ENCODE peak calls at places on chromosomes 2 and 18, in nine cellular contexts. I is coronary artery; N is CD4-positive, alpha-beta T cell; P is right lobe of liver; V is left ventricle myocardium inferior; M is CD8-positive, alpha-beta T cell; O is WERI-Rb-1; G is H9; S is uterus. L is an unnamed sample.

GRCh38 chr2:69915050-69915945 is at the start of gene MXD1:
- DNase-seq in I (no peak), N (no peak), P (peak; percentile 62), V (peak; percentile 23), M (no peak), O (peak; percentile 25), G (peak; percentile 38), S (no peak), L (peak; percentile 66)

GRCh38 chr2:86297382-86298147 is 39.9 kb downstream of the REEP1 start:
- DNase-seq in I (no peak), N (no peak), P (no peak), V (no peak), M (no peak), O (peak; percentile 42), G (peak; percentile 44), S (no peak), L (no peak)

GRCh38 chr2:152627010-152627957 is 90.0 kb downstream of the PRPF40A start:
- DNase-seq in I (no peak), N (no peak), P (no peak), V (no peak), M (no peak), O (no peak), G (no peak), S (no peak), L (no peak)

GRCh38 chr18:57846258-57846657 is 43.1 kb upstream of the ATP8B1 start:
- DNase-seq in I (no peak), N (no peak), P (no peak), V (no peak), M (no peak), O (no peak), G (no peak), S (no peak), L (no peak)

GRCh38 chr2:239392688-239393400 is 8.0 kb downstream of the HDAC4 start:
- DNase-seq in I (no peak), N (no peak), P (peak; percentile 44), V (no peak), M (no peak), O (no peak), G (no peak), S (no peak), L (no peak)

GRCh38 chr2:198762456-198762855 is 695.3 kb downstream of the SATB2 start:
- DNase-seq in I (no peak), N (no peak), P (no peak), V (no peak), M (no peak), O (no peak), G (no peak), S (no peak), L (no peak)

GRCh38 chr2:31434911-31435310 is 20.4 kb upstream of the XDH start:
- DNase-seq in I (no peak), N (no peak), P (no peak), V (no peak), M (no peak), O (no peak), G (no peak), S (no peak), L (no peak)

GRCh38 chr2:8119782-8120551 is 561.9 kb upstream of the ID2 start:
- DNase-seq in I (no peak), N (no peak), P (peak; percentile 76), V (no peak), M (no peak), O (no peak), G (no peak), S (no peak), L (no peak)

GRCh38 chr2:51028829-51029228 is 3.1 kb downstream of the NRXN1 start:
- DNase-seq in I (no peak), N (no peak), P (no peak), V (no peak), M (no peak), O (no peak), G (no peak), S (no peak), L (no peak)

GRCh38 chr2:128640166-128640846 is 321.6 kb upstream of the HS6ST1 start:
- DNase-seq in I (peak; percentile 55), N (no peak), P (peak; percentile 20), V (no peak), M (no peak), O (no peak), G (no peak), S (no peak), L (no peak)

GRCh38 chr2:23619941-23620340 is 235.0 kb downstream of the KLHL29 start:
- DNase-seq in I (no peak), N (no peak), P (no peak), V (no peak), M (no peak), O (no peak), G (no peak), S (no peak), L (no peak)

GRCh38 chr2:26840937-26841610 is 6.9 kb upstream of the DPYSL5 start:
- DNase-seq in I (no peak), N (no peak), P (no peak), V (no peak), M (no peak), O (peak; percentile 52), G (no peak), S (no peak), L (no peak)

GRCh38 chr2:75560768-75561565 is at the start of gene EVA1A:
- DNase-seq in I (no peak), N (no peak), P (peak; percentile 80), V (peak; percentile 24), M (no peak), O (peak; percentile 34), G (peak; percentile 83), S (peak; percentile 42), L (no peak)

GRCh38 chr18:62751977-62752376 is 36.6 kb downstream of the PHLPP1 start:
- DNase-seq in I (no peak), N (no peak), P (no peak), V (no peak), M (no peak), O (no peak), G (no peak), S (no peak), L (no peak)

GRCh38 chr2:55482186-55482945 is 37.2 kb upstream of the CFAP36 start:
- DNase-seq in I (no peak), N (no peak), P (no peak), V (no peak), M (no peak), O (peak; percentile 27), G (no peak), S (no peak), L (no peak)

GRCh38 chr2:109369671-109370191 is 240.7 kb downstream of the SH3RF3 start:
- DNase-seq in I (peak; percentile 58), N (no peak), P (peak; percentile 20), V (no peak), M (no peak), O (no peak), G (peak; percentile 26), S (peak; percentile 9), L (no peak)

DNA sequence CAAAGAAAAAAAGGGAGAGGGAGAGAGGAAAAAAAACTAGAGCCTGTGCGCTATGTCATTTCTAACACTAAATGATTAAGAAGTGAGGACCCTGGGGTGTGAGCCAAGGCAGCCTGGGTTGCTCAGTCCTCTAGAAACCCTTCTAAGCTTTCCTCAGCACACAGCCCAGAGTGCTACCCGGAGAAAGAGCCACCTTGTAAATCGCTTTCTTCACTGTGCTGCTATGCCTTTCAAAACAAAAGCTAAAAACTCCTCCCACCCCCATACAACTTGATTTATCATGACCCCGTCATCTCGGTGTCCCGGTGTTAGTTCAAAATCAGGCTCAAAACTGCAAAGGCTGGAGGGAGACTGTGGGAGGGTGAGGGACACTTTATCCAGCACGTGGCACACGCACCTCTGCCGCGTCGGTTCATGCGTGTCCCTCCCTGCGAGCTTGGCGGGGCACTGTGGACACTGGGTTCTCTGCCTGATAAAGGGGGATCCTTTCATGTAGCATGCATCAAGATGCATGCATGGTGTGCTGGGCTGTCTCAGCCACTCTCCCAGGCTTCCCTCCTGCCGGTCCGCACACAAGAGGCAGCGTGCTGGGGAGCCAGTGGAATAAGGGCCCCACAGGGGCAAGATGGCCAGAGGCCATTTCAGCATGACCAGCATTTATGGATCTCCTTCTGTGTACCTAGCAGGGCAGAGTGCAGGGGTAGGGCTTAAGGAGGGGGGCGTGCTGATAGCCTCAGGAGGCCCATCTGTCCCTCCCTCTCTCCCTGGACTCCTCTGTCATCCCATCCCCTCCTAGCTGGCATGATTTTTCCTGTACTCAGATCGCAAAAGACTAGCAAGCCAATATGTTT is 170.4 kb downstream of the SMAD7 start:
- DNase-seq in I (no peak), N (no peak), P (peak; percentile 75), V (no peak), M (no peak), O (no peak), G (no peak), S (peak; percentile 41), L (peak; percentile 18)
- H3K27ac ChIP-seq in I (peak overlapping the region; percentile 96), N (no peak overlapping the region), P (peak overlapping the region; percentile 94), V (peak overlapping the region; percentile 98), M (no peak overlapping the region), O (peak overlapping the region; percentile 58), G (no peak overlapping the region), S (peak overlapping the region; percentile 69), L (peak overlapping the region; percentile 74)

GRCh38 chr2:71849603-71850305 is 297.9 kb downstream of the CYP26B1 start:
- DNase-seq in I (no peak), N (no peak), P (no peak), V (no peak), M (no peak), O (no peak), G (peak; percentile 27), S (no peak), L (no peak)
- H3K27ac ChIP-seq in I (peak overlapping the region; percentile 88), N (no peak overlapping the region), P (no peak overlapping the region), V (peak overlapping the region; percentile 60), M (no peak overlapping the region), O (no peak overlapping the region), G (no peak overlapping the region), S (no peak overlapping the region), L (no peak overlapping the region)

DNA sequence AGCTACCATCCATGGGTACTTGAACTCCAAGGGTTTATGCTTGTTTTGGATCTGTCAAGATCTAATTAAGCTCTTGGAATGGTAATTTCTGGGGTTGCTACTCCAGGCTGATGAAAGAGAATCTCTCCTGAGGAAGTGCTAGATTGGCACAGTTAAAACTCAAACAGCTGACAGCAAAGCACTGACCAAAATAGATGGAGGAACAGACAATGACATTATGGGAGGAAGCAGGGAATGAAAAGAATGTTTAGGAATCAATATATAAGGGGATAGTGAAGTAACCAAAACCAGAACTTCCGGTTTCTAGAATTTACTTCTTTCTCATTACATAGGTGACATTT is 6.3 kb downstream of the THUMPD2 start:
- DNase-seq in I (no peak), N (no peak), P (no peak), V (no peak), M (no peak), O (no peak), G (no peak), S (no peak), L (no peak)
- H3K27ac ChIP-seq in I (no peak overlapping the region), N (no peak overlapping the region), P (no peak overlapping the region), V (no peak overlapping the region), M (no peak overlapping the region), O (no peak overlapping the region), G (peak overlapping the region; percentile 43), S (no peak overlapping the region), L (peak overlapping the region; percentile 46)

DNA sequence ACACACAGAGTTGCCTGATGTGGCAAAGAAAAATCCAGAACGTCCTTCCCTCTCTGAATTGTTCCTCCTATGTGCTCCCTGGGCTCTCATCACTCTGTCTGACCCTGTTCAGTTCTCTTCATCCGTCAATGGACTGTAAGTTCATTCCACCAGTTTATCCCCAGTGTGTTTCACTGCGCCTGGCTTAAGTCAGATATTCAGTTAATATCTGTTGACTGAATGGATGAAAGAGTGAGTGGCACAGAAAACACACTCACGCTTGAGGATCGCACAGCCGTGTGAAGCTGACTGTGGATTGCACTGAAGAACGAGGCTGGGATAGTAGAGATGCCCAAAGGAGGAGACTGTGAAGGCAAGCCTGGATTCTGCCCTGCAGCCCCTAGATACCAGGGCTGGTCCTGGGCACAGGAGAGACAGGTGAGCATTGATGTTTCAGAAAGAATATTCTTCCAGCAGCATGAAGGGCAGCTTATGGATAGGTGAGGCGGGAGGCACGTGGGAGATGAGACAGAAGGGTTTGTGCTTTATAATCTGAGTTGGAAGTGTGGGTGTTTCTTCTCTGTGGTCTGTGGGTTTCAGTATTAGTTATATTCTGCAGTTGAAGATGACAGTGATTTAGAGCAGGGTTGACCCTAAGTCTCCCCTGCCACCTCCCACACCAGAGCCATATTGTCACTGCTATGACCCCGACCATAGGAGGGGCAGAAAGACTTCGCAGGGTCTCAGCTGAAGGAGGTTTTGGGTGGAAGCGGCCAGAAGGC is 129.9 kb downstream of the SOCS6 start:
- DNase-seq in I (no peak), N (no peak), P (no peak), V (no peak), M (no peak), O (peak; percentile 22), G (no peak), S (no peak), L (no peak)
- H3K27ac ChIP-seq in I (no peak overlapping the region), N (no peak overlapping the region), P (no peak overlapping the region), V (no peak overlapping the region), M (no peak overlapping the region), O (peak overlapping the region; percentile 74), G (no peak overlapping the region), S (no peak overlapping the region), L (no peak overlapping the region)

L was measured in psoas muscle.